ENCODE peak calls at places on chromosome 18, in six cellular contexts. E is CD8-positive, alpha-beta T cell; B is ovary; L is psoas muscle; W is fibroblast of lung; O is keratinocyte. Q is an unnamed sample.

GRCh38 chr18:2680216-2680792 is 24.8 kb downstream of the SMCHD1 start:
- DNase-seq in E (no peak), B (no peak), W (no peak), L (no peak), O (no peak), Q (no peak)

GRCh38 chr18:10579079-10579867 is 53.4 kb downstream of the NAPG start:
- DNase-seq in W (peak; percentile 22), O (no peak), L (no peak), E (no peak), B (no peak), Q (no peak)

GRCh38 chr18:67662996-67663395 is 146.5 kb upstream of the DSEL start:
- DNase-seq in L (no peak), B (no peak), E (no peak), W (no peak), O (no peak), Q (no peak)

GRCh38 chr18:71134122-71134521 is 845.3 kb downstream of the SOCS6 start:
- DNase-seq in E (no peak), B (no peak), L (no peak), O (no peak), W (no peak), Q (no peak)

GRCh38 chr18:45958730-45959129 is 8.4 kb downstream of the EPG5 start:
- DNase-seq in L (no peak), O (no peak), W (no peak), B (no peak), E (no peak), Q (no peak)

GRCh38 chr18:5508821-5509220 is 35.0 kb downstream of the EPB41L3 start:
- DNase-seq in B (no peak), L (no peak), O (no peak), W (no peak), E (no peak), Q (no peak)

GRCh38 chr18:34592961-34593382 is 117.1 kb upstream of the DTNA start:
- DNase-seq in B (peak; percentile 23), L (peak; percentile 72), E (no peak), O (no peak), W (peak; percentile 74), Q (peak; percentile 12)

GRCh38 chr18:32095156-32095555 is 3.5 kb downstream of the RNF138 start:
- DNase-seq in O (no peak), L (no peak), W (peak; percentile 11), E (no peak), B (no peak), Q (no peak)

GRCh38 chr18:36640005-36640952 is 188.5 kb downstream of the TPGS2 start:
- DNase-seq in W (no peak), B (no peak), L (no peak), E (no peak), O (no peak), Q (no peak)

GRCh38 chr18:39435986-39436385 is 1870.4 kb upstream of the CELF4 start:
- DNase-seq in W (no peak), B (no peak), O (no peak), L (no peak), E (no peak), Q (no peak)

GRCh38 chr18:10715791-10716190 is 190.0 kb downstream of the NAPG start:
- DNase-seq in E (no peak), O (peak; percentile 11), B (no peak), W (peak; percentile 72), L (no peak), Q (no peak)

DNA sequence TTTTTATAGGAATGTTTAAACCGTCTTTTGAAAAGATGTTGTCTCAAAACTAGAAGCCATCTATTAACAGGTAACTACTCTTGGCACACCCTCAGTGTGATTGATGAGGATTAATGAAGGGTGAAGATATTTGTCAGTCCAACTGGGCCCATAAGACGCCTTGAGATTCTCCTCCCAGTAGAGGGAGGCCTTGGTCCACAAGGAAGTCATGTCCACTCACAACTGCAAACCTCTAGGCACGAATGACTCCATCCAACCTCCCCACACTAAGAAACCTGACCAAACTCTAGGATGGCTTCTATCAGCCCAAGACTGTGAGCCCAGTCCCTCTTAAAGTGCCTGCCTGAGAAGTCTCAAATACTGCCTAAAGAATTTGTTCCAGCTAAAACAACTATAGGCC is 19.2 kb upstream of the GRP start:
- DNase-seq in O (no peak), L (no peak), E (no peak), B (no peak), W (no peak), Q (no peak)
- TF ChIP-seq CTCF in O (peak; percentile 60), L (no peak), E (no peak), B (no peak), W (no peak), Q (no peak)

DNA sequence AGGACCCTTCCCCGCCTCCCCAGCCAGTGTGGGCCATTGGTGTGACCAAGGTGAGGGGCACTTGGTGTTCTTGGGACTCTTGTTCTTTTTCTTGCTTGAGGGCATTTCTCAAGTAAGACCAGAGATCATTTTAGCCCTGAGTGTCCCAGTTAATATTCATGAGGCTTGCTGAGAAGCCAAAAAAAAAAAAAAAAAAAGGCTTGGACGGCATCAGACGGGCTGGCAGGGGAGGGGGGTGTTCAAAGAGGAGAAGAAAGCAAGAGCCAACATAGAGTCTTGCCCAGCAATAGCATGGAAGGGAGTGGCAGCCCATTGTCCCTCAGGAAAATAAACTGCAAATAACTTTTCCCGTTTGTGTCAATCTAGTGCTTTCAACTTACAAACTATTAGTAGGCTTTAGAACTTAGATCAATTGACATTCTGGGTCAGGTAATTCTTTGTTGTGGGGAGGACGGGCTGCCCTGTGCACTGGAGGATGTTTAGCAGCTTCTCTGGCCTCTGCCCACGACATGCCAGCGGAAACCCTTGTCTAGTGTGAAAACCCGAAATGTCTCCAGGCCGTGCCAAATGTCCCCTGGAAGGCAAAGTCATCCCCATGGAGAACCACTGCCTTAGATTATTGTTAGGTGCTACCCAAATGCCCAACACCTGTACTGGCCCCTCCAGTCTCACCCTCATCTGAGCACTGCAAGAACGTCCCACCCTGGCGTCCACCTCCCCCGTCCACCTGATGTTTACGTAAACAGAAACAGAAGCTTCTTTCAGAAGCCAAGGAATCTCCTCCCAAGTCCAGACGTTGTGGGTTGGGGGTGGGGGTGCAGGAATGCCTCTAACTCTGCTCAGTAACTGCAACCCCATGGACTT is 163.4 kb downstream of the BCL2 start:
- DNase-seq in W (no peak), B (no peak), L (no peak), E (no peak), O (no peak), Q (no peak)
- H3K4me1 ChIP-seq in W (peaks cover under 1% of the 10 kb centered on the region), B (peaks cover 25% of the 10 kb centered on the region), L (peaks cover 42% of the 10 kb centered on the region), E (peaks cover 98% of the 10 kb centered on the region), O (peaks cover 20% of the 10 kb centered on the region), Q (peaks cover 30% of the 10 kb centered on the region)

DNA sequence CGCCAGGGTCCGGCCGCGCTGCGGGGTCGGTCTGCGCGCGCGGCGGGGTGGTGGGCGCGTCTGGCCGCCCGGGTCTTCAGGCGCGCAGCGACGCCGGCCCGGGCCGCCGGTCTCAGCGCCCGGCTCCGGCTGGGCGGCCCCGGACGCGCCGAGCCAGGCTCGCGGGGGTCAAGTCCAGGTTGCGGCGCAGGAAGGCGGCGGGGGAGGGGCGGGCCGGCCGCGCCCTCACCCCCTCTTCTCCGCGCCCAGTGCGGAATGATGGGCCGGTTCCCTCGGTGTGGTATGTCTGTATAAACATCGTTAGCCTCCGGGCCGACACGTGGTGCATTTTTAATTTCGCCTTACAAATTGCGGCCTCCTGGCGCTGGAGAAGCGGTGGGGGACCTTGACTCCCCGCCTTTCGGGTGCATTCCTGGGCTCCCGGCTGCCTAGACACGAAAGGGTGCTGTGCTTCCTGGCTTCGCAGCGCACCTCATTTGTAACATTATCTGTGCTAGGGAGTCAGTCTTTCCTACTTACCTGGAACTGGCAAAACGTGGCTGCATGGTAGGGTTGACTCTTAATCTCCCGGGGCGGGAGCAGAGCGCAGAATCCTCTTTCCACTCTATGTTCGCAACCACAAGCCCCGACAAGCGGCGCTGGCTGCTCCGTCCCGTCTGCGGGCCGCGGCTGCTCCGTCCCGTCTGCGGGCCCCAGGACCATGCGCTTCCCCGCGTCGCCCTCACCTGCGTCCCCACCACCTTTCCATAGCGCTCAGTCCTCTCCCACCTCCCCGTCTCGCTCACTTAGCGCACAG is 69.0 kb downstream of the CTAGE1 start:
- DNase-seq in O (peak; percentile 13), B (peak; percentile 85), L (peak; percentile 43), E (no peak), W (peak; percentile 57), Q (peak; percentile 76)
- H3K4me3 ChIP-seq in O (peak overlapping the region; percentile 80), B (peak overlapping the region; percentile 66), L (peak overlapping the region; percentile 59), E (peak overlapping the region; percentile 56), W (peak overlapping the region; percentile 31), Q (peak overlapping the region; percentile 17)

DNA sequence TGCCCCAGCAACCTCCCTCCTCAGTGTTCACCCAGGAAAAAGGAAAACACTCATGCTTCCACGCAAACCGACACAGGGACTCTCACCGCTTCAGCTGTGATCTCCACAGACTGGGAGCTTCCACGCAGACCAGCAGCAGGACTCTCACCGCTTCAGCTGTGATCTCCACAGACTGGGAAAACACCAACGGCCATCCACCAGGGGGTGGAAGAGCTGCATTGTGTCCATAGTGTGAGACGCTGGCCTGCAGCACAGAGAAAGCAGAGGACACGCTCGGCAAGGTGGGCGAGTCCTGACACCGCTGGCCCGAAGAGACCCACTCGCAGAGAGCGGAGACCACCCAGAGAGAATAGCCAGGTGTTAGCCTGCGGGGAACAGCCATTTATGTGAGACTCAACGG is 42.5 kb upstream of the NFATC1 start:
- DNase-seq in O (no peak), B (no peak), E (no peak), L (no peak), W (peak; percentile 15), Q (no peak)
- TF ChIP-seq CTCF in O (peak; percentile 20), B (no peak), E (no peak), L (no peak), W (no peak), Q (no peak)

GRCh38 chr18:809985-810642 is 1.9 kb downstream of the YES1 start:
- DNase-seq in B (no peak), E (no peak), L (no peak), O (no peak), W (no peak), Q (no peak)

GRCh38 chr18:805008-805754 is 6.9 kb downstream of the YES1 start:
- DNase-seq in B (no peak), W (no peak), E (no peak), L (no peak), O (no peak), Q (no peak)

GRCh38 chr18:808086-808485 is 4.0 kb downstream of the YES1 start:
- DNase-seq in W (peak; percentile 33), E (no peak), B (no peak), O (no peak), L (no peak), Q (no peak)

GRCh38 chr18:808502-808901 is 3.5 kb downstream of the YES1 start:
- DNase-seq in L (no peak), B (no peak), E (no peak), W (no peak), O (no peak), Q (no peak)

GRCh38 chr18:805755-806110 is 6.3 kb downstream of the YES1 start:
- DNase-seq in B (no peak), L (no peak), W (no peak), E (no peak), O (no peak), Q (no peak)
- H3K4me1 ChIP-seq in B (peaks cover 3% of the 10 kb centered on the region), L (peaks cover 30% of the 10 kb centered on the region), W (no peaks in the 10 kb centered on the region), E (peaks cover 60% of the 10 kb centered on the region), O (peaks cover 9% of the 10 kb centered on the region), Q (peaks cover 19% of the 10 kb centered on the region)

GRCh38 chr18:79647307-79647706 is 32.3 kb upstream of the CTDP1 start:
- DNase-seq in E (no peak), B (no peak), O (no peak), W (no peak), L (no peak), Q (no peak)
- H3K4me3 ChIP-seq in E (no peak overlapping the region), B (no peak overlapping the region), O (no peak overlapping the region), W (no peak overlapping the region), L (no peak overlapping the region), Q (no peak overlapping the region)

GRCh38 chr18:48859311-48860275 is 91.2 kb downstream of the SMAD7 start:
- DNase-seq in O (no peak), L (peak; percentile 42), W (no peak), E (no peak), B (peak; percentile 48), Q (no peak)
- TF ChIP-seq CTCF in O (no peak), L (no peak), W (peak; percentile 6), E (no peak), B (no peak), Q (no peak)